ENCODE peak calls at places on chromosomes 7 and 10, in seven cellular contexts. F is upper lobe of right lung, G is psoas muscle, D is astrocyte, I is heart right ventricle, L is tibial artery, N is foreskin fibroblast. Q is an unnamed sample.

GRCh38 chr10:132480356-132480755 is 57.2 kb upstream of the INPP5A start:
- DNase-seq in F (no peak), G (peak), D (no peak), I (no peak), L (no peak), N (peak), Q (no peak)

GRCh38 chr7:66921396-66921917 is 432 bp downstream of the TMEM248 start:
- DNase-seq in F (peak), G (peak), D (peak), I (no peak), L (peak), N (peak), Q (no peak)

GRCh38 chr10:86255405-86256251 is 111.0 kb downstream of the GRID1 start:
- DNase-seq in F (peak), G (no peak), D (no peak), I (no peak), L (no peak), N (no peak), Q (no peak)

GRCh38 chr7:28627263-28627653 is 214.9 kb downstream of the CREB5 start:
- DNase-seq in F (no peak), G (no peak), D (peak), I (no peak), L (peak), N (peak), Q (no peak)

GRCh38 chr10:132443998-132444876 is 47.2 kb downstream of the PWWP2B start:
- DNase-seq in F (no peak), G (no peak), D (no peak), I (no peak), L (no peak), N (no peak), Q (no peak)

GRCh38 chr10:117216028-117216427 is 18.7 kb downstream of the KCNK18 start:
- DNase-seq in F (no peak), G (no peak), D (no peak), I (no peak), L (no peak), N (no peak), Q (no peak)

GRCh38 chr7:129739427-129739826 is 127.9 kb downstream of the NRF1 start:
- DNase-seq in F (no peak), G (peak), D (peak), I (no peak), L (no peak), N (peak), Q (no peak)

GRCh38 chr10:7563368-7563767 is 103.4 kb downstream of the ITIH5 start:
- DNase-seq in F (no peak), G (no peak), D (peak), I (no peak), L (peak), N (no peak), Q (no peak)

GRCh38 chr10:55287346-55287745 is 486.3 kb upstream of the PCDH15 start:
- DNase-seq in F (no peak), G (no peak), D (no peak), I (no peak), L (no peak), N (no peak), Q (no peak)

GRCh38 chr10:45468110-45468509 is 94.1 kb downstream of the ALOX5 start:
- DNase-seq in F (no peak), G (no peak), D (no peak), I (no peak), L (no peak), N (no peak), Q (no peak)

GRCh38 chr10:79241990-79242619 is 105.2 kb upstream of the PPIF start:
- DNase-seq in F (peak), G (peak), D (no peak), I (peak), L (peak), N (peak), Q (no peak)

GRCh38 chr7:158396982-158397862 is 190.4 kb downstream of the PTPRN2 start:
- DNase-seq in F (peak), G (no peak), D (no peak), I (no peak), L (no peak), N (no peak), Q (no peak)
- TF ChIP-seq CTCF in F (no peak), G (no peak), D (no peak), I (no peak), L (no peak), N (no peak), Q (no peak)

DNA sequence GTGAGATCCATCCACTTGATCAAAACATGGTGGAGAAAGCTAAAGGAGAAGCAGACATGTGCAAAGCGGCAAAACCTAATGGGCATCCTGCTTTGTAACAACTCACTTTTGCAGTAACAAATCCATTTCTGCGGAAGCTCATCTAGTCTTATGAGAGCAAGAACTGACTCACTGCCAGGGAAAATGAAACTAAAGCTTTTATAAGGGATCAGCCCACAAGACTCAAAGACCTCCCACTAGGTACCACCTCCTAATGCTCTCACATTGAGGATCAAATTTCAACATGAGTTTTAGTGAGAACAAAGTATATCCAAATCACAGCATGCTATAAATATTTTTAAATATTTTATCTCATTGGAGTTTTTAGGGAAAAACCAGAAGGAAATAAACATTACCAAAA is 120.1 kb upstream of the GNAI1 start:
- DNase-seq in F (no peak), G (no peak), D (peak), I (no peak), L (no peak), N (peak), Q (no peak)
- H3K4me3 ChIP-seq in F (no peak), G (no peak), D (no peak), I (no peak), L (no peak), N (no peak), Q (no peak)

GRCh38 chr7:91953618-91954017 is 13.0 kb downstream of the AKAP9 start:
- DNase-seq in F (no peak), G (no peak), D (no peak), I (no peak), L (no peak), N (peak), Q (no peak)
- TF ChIP-seq CTCF in F (peak), G (no peak), D (peak), I (no peak), L (no peak), N (peak), Q (no peak)

DNA sequence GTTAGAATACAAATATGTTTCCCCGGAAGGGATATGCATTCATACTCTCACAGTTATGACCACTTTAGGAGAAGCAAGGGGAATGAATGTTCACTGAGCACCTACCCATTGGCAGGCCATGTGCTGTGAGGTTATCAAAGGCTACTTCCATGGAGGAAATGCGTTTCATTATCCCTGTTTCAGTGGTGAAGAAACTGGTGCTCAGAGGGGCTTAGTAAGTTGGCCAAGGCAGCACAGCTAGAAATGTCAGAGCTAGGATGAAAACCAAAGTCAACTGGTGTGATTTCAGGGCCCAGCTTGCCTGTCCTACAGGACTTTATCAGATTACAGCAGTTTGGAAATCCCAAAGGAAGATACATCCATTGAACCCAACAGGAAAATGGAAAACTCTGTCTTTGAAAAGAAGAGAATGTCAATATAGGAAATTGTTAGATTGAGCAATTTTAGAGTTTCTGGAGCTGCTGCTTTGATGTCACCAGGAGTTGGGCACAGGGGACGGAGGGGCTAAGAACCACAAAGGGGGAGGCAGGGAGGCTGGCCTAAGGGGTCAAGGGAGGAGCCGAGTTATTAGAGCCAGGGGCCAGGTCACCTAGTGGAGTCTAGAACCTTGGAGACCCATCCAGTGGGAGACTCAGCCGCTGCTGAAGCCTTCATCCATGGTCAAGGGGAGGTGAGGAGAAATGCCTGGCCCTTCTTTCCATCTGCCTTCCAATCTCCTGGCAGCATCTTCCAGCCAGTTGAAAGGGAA is 319.7 kb downstream of the FRMD4A start:
- DNase-seq in F (no peak), G (no peak), D (no peak), I (no peak), L (no peak), N (no peak), Q (no peak)
- H3K4me3 ChIP-seq in F (no peak), G (no peak), D (peak), I (no peak), L (no peak), N (no peak), Q (no peak)

Q was measured in thoracic aorta.